ENCODE peak calls at places on chromosomes 4 and X, in five cellular contexts. U is astrocyte of the spinal cord; T is HTR-8/SVneo; G is activated CD8-positive, alpha-beta T cell treated with anti-CD3 and anti-CD28 coated beads, Interleukin-2, amount 10 ng/mL, durations not matched to agents 7 days and 5 days; H is activated CD4-positive, CD25-positive, alpha-beta regulatory T cell. F is an unnamed sample.

GRCh38 chrX:14440109-14440508 is 89.2 kb upstream of the GLRA2 start:
- DNase-seq in U (no peak), T (no peak), G (no peak), H (no peak), F (no peak)

GRCh38 chr4:145734576-145735329 is 54.8 kb downstream of the C4orf51 start:
- DNase-seq in U (peak), T (peak), G (no peak), H (no peak), F (no peak)

GRCh38 chrX:107562482-107562881 is 65.8 kb upstream of the PRPS1 start:
- DNase-seq in U (peak), T (no peak), G (no peak), H (no peak), F (no peak)

GRCh38 chrX:153361781-153362397 is 27.9 kb downstream of the ZNF275 start:
- DNase-seq in U (no peak), T (no peak), G (no peak), H (no peak), F (no peak)

GRCh38 chr4:185461565-185461964 is 10.0 kb downstream of the CCDC110 start:
- DNase-seq in U (no peak), T (no peak), G (no peak), H (no peak), F (no peak)

GRCh38 chrX:44432641-44433040 is 89.2 kb upstream of the EFHC2 start:
- DNase-seq in U (no peak), T (no peak), G (no peak), H (no peak), F (peak)

GRCh38 chr4:10160280-10160856 is 43.8 kb upstream of the WDR1 start:
- DNase-seq in U (no peak), T (no peak), G (peak), H (no peak), F (no peak)

GRCh38 chr4:6011686-6012085 is 6.5 kb downstream of the C4orf50 start:
- DNase-seq in U (no peak), T (no peak), G (no peak), H (no peak), F (no peak)

GRCh38 chrX:69290327-69290726 is 125.1 kb upstream of the PJA1 start:
- DNase-seq in U (no peak), T (no peak), G (no peak), H (no peak), F (no peak)

GRCh38 chrX:102833136-102833535 is 103.9 kb upstream of the RAB40AL start:
- DNase-seq in U (peak), T (no peak), G (no peak), H (no peak), F (no peak)

GRCh38 chr4:84878090-84878489 is 88.4 kb downstream of the WDFY3 start:
- DNase-seq in U (peak), T (peak), G (no peak), H (no peak), F (no peak)

GRCh38 chr4:183240581-183241321 is 79.3 kb downstream of the CLDN22 start:
- DNase-seq in U (no peak), T (no peak), G (no peak), H (no peak), F (no peak)

GRCh38 chrX:45479196-45479834 is 278.6 kb upstream of the DIPK2B start:
- DNase-seq in U (peak), T (peak), G (no peak), H (no peak), F (no peak)

GRCh38 chr4:8863759-8864682 is 7.6 kb downstream of the HMX1 start:
- DNase-seq in U (no peak), T (no peak), G (no peak), H (no peak), F (no peak)

GRCh38 chr4:1511441-1512041 is 105.3 kb upstream of the NKX1-1 start:
- DNase-seq in U (peak), T (no peak), G (peak), H (no peak), F (no peak)

GRCh38 chr4:129231907-129232626 is 136.1 kb downstream of the C4orf33 start:
- DNase-seq in U (no peak), T (no peak), G (no peak), H (no peak), F (no peak)

GRCh38 chr4:186651624-186652023 is 72.0 kb downstream of the FAT1 start:
- DNase-seq in U (peak), T (no peak), G (no peak), H (no peak), F (peak)

GRCh38 chr4:184330008-184330400 is 112.3 kb upstream of the ENPP6 start:
- DNase-seq in U (peak), T (no peak), G (no peak), H (no peak), F (no peak)

GRCh38 chrX:1147641-1148515 is 64.6 kb downstream of the CRLF2 start:
- DNase-seq in U (no peak), T (no peak), G (no peak), H (no peak), F (no peak)

GRCh38 chr4:2259541-2260267 is 2.2 kb downstream of the MXD4 start:
- DNase-seq in U (no peak), T (no peak), G (no peak), H (no peak), F (no peak)

GRCh38 chr4:136939781-136940180 is 592.5 kb downstream of the PCDH18 start:
- DNase-seq in U (no peak), T (no peak), G (no peak), H (no peak), F (no peak)

GRCh38 chr4:189092596-189092995 is 848.1 kb upstream of the FRG1 start:
- DNase-seq in U (peak), T (peak), G (no peak), H (no peak), F (no peak)

GRCh38 chrX:24025741-24026402 is 1.1 kb downstream of the KLHL15 start:
- DNase-seq in U (peak), T (no peak), G (no peak), H (peak), F (peak)

GRCh38 chrX:107571296-107571998 is 56.9 kb upstream of the PRPS1 start:
- DNase-seq in U (peak), T (no peak), G (no peak), H (no peak), F (no peak)

GRCh38 chrX:69066966-69067525 is 98.2 kb downstream of the PJA1 start:
- DNase-seq in U (no peak), T (no peak), G (no peak), H (no peak), F (no peak)

GRCh38 chr4:140135529-140136021 is 18.4 kb downstream of the MAML3 start:
- DNase-seq in U (peak), T (no peak), G (no peak), H (no peak), F (no peak)

GRCh38 chr4:129362685-129363274 is 266.8 kb downstream of the C4orf33 start:
- DNase-seq in U (peak), T (peak), G (peak), H (peak), F (no peak)

GRCh38 chr4:180513076-180513475 is 1730.1 kb upstream of the TENM3 start:
- DNase-seq in U (no peak), T (no peak), G (no peak), H (no peak), F (no peak)

GRCh38 chrX:150570512-150570911 is 2.1 kb downstream of the MTM1 start:
- DNase-seq in U (no peak), T (no peak), G (no peak), H (no peak), F (no peak)

GRCh38 chr4:183563874-183564273 is 59.0 kb downstream of the ING2 start:
- DNase-seq in U (peak), T (peak), G (no peak), H (no peak), F (no peak)

GRCh38 chr4:163866728-163867313 is 372.3 kb downstream of the TMA16 start:
- DNase-seq in U (peak), T (no peak), G (no peak), H (no peak), F (no peak)

GRCh38 chr4:180134116-180134866 is 2108.9 kb upstream of the TENM3 start:
- DNase-seq in U (peak), T (no peak), G (no peak), H (no peak), F (no peak)

GRCh38 chr4:80006935-80007744 is 65.9 kb downstream of the ANTXR2 start:
- DNase-seq in U (peak), T (no peak), G (peak), H (no peak), F (no peak)

GRCh38 chr4:28686618-28687017 is 1826.0 kb downstream of the STIM2 start:
- DNase-seq in U (peak), T (peak), G (no peak), H (no peak), F (no peak)

GRCh38 chrX:19514791-19515614 is at the start of gene MAP3K15:
- DNase-seq in U (no peak), T (peak), G (peak), H (no peak), F (no peak)

GRCh38 chrX:108216405-108216804 is 124.8 kb downstream of the ATG4A start:
- DNase-seq in U (peak), T (no peak), G (no peak), H (no peak), F (no peak)

GRCh38 chr4:88746186-88746585 is 48.6 kb upstream of the NAP1L5 start:
- DNase-seq in U (no peak), T (no peak), G (no peak), H (no peak), F (no peak)

GRCh38 chr4:79257953-79258613 is 67.8 kb downstream of the NAA11 start:
- DNase-seq in U (no peak), T (no peak), G (no peak), H (no peak), F (no peak)

GRCh38 chrX:47216393-47216925 is 2.0 kb upstream of the CDK16 start:
- DNase-seq in U (no peak), T (no peak), G (no peak), H (no peak), F (no peak)